ENCODE peak calls at places on chromosomes 13 and 19, in four cellular contexts. One of them, this sample, is unnamed.

GRCh38 chr13:97567510-97568243 is 133.7 kb downstream of the RAP2A start:
- DNase-seq in SK-N-SH: no peak
- DNase-seq in astrocyte: peak
- DNase-seq in uterus: no peak
- DNase-seq in this sample: peak

GRCh38 chr13:36086117-36086516 is 45.1 kb downstream of the DCLK1 start:
- DNase-seq in uterus: no peak
- DNase-seq in astrocyte: no peak
- DNase-seq in SK-N-SH: peak
- DNase-seq in this sample: no peak

GRCh38 chr19:48636859-48637448 is at the start of gene DBP:
- DNase-seq in uterus: no peak
- DNase-seq in astrocyte: no peak
- DNase-seq in SK-N-SH: peak
- DNase-seq in this sample: no peak

GRCh38 chr13:29748097-29748496 is 102.3 kb downstream of the UBL3 start:
- DNase-seq in SK-N-SH: no peak
- DNase-seq in astrocyte: no peak
- DNase-seq in uterus: no peak
- DNase-seq in this sample: no peak

GRCh38 chr19:2455481-2456300 is 1.1 kb downstream of the LMNB2 start:
- DNase-seq in uterus: no peak
- DNase-seq in astrocyte: no peak
- DNase-seq in SK-N-SH: peak
- DNase-seq in this sample: no peak

GRCh38 chr19:13906525-13906904 is 514 bp downstream of the CC2D1A start:
- DNase-seq in uterus: no peak
- DNase-seq in SK-N-SH: peak
- DNase-seq in astrocyte: no peak
- DNase-seq in this sample: no peak

GRCh38 chr19:39238944-39239343 is 5.9 kb downstream of the IFNL3 start:
- DNase-seq in uterus: no peak
- DNase-seq in astrocyte: no peak
- DNase-seq in SK-N-SH: no peak
- DNase-seq in this sample: no peak

GRCh38 chr19:47176627-47177090 is 46.0 kb downstream of the SAE1 start:
- DNase-seq in SK-N-SH: no peak
- DNase-seq in astrocyte: peak
- DNase-seq in uterus: peak
- DNase-seq in this sample: peak

GRCh38 chr13:91085127-91085526 is 262.4 kb upstream of the MIR17HG start:
- DNase-seq in uterus: no peak
- DNase-seq in SK-N-SH: no peak
- DNase-seq in astrocyte: no peak
- DNase-seq in this sample: no peak

GRCh38 chr19:57558525-57558924 is 1.1 kb downstream of the ZNF550 start:
- DNase-seq in astrocyte: no peak
- DNase-seq in uterus: no peak
- DNase-seq in SK-N-SH: peak
- DNase-seq in this sample: peak

GRCh38 chr13:87923713-87924112 is 252.5 kb downstream of the SLITRK5 start:
- DNase-seq in SK-N-SH: no peak
- DNase-seq in astrocyte: no peak
- DNase-seq in uterus: no peak
- DNase-seq in this sample: no peak

GRCh38 chr13:91174886-91175501 is 172.5 kb upstream of the MIR17HG start:
- DNase-seq in SK-N-SH: no peak
- DNase-seq in uterus: no peak
- DNase-seq in astrocyte: no peak
- DNase-seq in this sample: no peak

GRCh38 chr19:48999481-49000325 is 6.0 kb downstream of the RUVBL2 start:
- DNase-seq in SK-N-SH: peak
- DNase-seq in astrocyte: peak
- DNase-seq in uterus: no peak
- DNase-seq in this sample: peak

GRCh38 chr13:33285420-33286124 is at the start of gene STARD13:
- DNase-seq in uterus: peak
- DNase-seq in SK-N-SH: peak
- DNase-seq in astrocyte: peak
- DNase-seq in this sample: peak

GRCh38 chr13:54402495-54402894 is 1373.9 kb downstream of the OLFM4 start:
- DNase-seq in astrocyte: no peak
- DNase-seq in SK-N-SH: no peak
- DNase-seq in uterus: no peak
- DNase-seq in this sample: no peak

GRCh38 chr13:42821437-42821836 is 40.1 kb downstream of the FAM216B start:
- DNase-seq in SK-N-SH: no peak
- DNase-seq in astrocyte: peak
- DNase-seq in uterus: no peak
- DNase-seq in this sample: peak

GRCh38 chr13:44280461-44280860 is 93.2 kb upstream of the SERP2 start:
- DNase-seq in astrocyte: peak
- DNase-seq in uterus: no peak
- DNase-seq in SK-N-SH: no peak
- DNase-seq in this sample: peak

GRCh38 chr19:16018106-16018755 is 58.1 kb upstream of the TPM4 start:
- DNase-seq in uterus: no peak
- DNase-seq in SK-N-SH: peak
- DNase-seq in astrocyte: no peak
- DNase-seq in this sample: no peak

GRCh38 chr13:33208290-33208990 is 77.1 kb downstream of the STARD13 start:
- DNase-seq in SK-N-SH: no peak
- DNase-seq in uterus: no peak
- DNase-seq in astrocyte: no peak
- DNase-seq in this sample: no peak

GRCh38 chr13:20528451-20528850 is 2.8 kb upstream of the CRYL1 start:
- DNase-seq in uterus: no peak
- DNase-seq in SK-N-SH: no peak
- DNase-seq in astrocyte: no peak
- DNase-seq in this sample: no peak

GRCh38 chr19:4472174-4472974 is at the start of gene HDGFL2:
- DNase-seq in uterus: no peak
- DNase-seq in astrocyte: no peak
- DNase-seq in SK-N-SH: no peak
- DNase-seq in this sample: no peak

GRCh38 chr13:39401756-39402155 is 201.2 kb downstream of the LHFPL6 start:
- DNase-seq in uterus: no peak
- DNase-seq in SK-N-SH: no peak
- DNase-seq in astrocyte: peak
- DNase-seq in this sample: no peak

GRCh38 chr19:54523403-54523802 is 20.8 kb downstream of the LAIR2 start:
- DNase-seq in astrocyte: no peak
- DNase-seq in uterus: peak
- DNase-seq in SK-N-SH: no peak
- DNase-seq in this sample: no peak

GRCh38 chr13:39385621-39386231 is 217.3 kb downstream of the LHFPL6 start:
- DNase-seq in astrocyte: peak
- DNase-seq in SK-N-SH: no peak
- DNase-seq in uterus: no peak
- DNase-seq in this sample: no peak

GRCh38 chr13:30504081-30504480 is 38.3 kb upstream of the HMGB1 start:
- DNase-seq in SK-N-SH: no peak
- DNase-seq in astrocyte: peak
- DNase-seq in uterus: no peak
- DNase-seq in this sample: peak

GRCh38 chr19:8306235-8307054 is 1.7 kb downstream of the CD320 start:
- DNase-seq in astrocyte: no peak
- DNase-seq in uterus: peak
- DNase-seq in SK-N-SH: no peak
- DNase-seq in this sample: no peak

GRCh38 chr19:17075860-17076538 is 422 bp downstream of the MYO9B start:
- DNase-seq in SK-N-SH: no peak
- DNase-seq in uterus: peak
- DNase-seq in astrocyte: no peak
- DNase-seq in this sample: peak

GRCh38 chr13:41306271-41307150 is 4.6 kb upstream of the NAA16 start:
- DNase-seq in SK-N-SH: peak
- DNase-seq in uterus: no peak
- DNase-seq in astrocyte: peak
- DNase-seq in this sample: peak

GRCh38 chr19:33473644-33474305 is 47.8 kb downstream of the PEPD start:
- DNase-seq in uterus: no peak
- DNase-seq in astrocyte: peak
- DNase-seq in SK-N-SH: no peak
- DNase-seq in this sample: peak

GRCh38 chr19:1324792-1325567 is 39.3 kb downstream of the EFNA2 start:
- DNase-seq in uterus: peak
- DNase-seq in astrocyte: peak
- DNase-seq in SK-N-SH: peak
- DNase-seq in this sample: peak

GRCh38 chr13:104286566-104287290 is 1220.5 kb upstream of the SLC10A2 start:
- DNase-seq in SK-N-SH: no peak
- DNase-seq in uterus: no peak
- DNase-seq in astrocyte: no peak
- DNase-seq in this sample: no peak

GRCh38 chr19:5147971-5148793 is 179.3 kb downstream of the KDM4B start:
- DNase-seq in astrocyte: no peak
- DNase-seq in uterus: no peak
- DNase-seq in SK-N-SH: no peak
- DNase-seq in this sample: no peak

GRCh38 chr13:89520468-89520867 is 1827.0 kb upstream of the MIR17HG start:
- DNase-seq in SK-N-SH: no peak
- DNase-seq in uterus: no peak
- DNase-seq in astrocyte: no peak
- DNase-seq in this sample: no peak

GRCh38 chr19:46491975-46492682 is 3.5 kb downstream of the PNMA8B start:
- DNase-seq in astrocyte: no peak
- DNase-seq in uterus: no peak
- DNase-seq in SK-N-SH: peak
- DNase-seq in this sample: no peak

GRCh38 chr19:12838182-12838890 is at the start of gene MAST1:
- DNase-seq in uterus: no peak
- DNase-seq in SK-N-SH: peak
- DNase-seq in astrocyte: no peak
- DNase-seq in this sample: peak

GRCh38 chr19:6100284-6100915 is 9.9 kb downstream of the RFX2 start:
- DNase-seq in astrocyte: no peak
- DNase-seq in SK-N-SH: no peak
- DNase-seq in uterus: no peak
- DNase-seq in this sample: no peak

GRCh38 chr19:56103027-56103614 is 18.0 kb downstream of the ZNF787 start:
- DNase-seq in SK-N-SH: no peak
- DNase-seq in astrocyte: no peak
- DNase-seq in uterus: no peak
- DNase-seq in this sample: no peak

GRCh38 chr19:56105090-56105701 is 15.9 kb downstream of the ZNF787 start:
- DNase-seq in astrocyte: peak
- DNase-seq in SK-N-SH: no peak
- DNase-seq in uterus: peak
- DNase-seq in this sample: peak

GRCh38 chr19:56101746-56102535 is 19.2 kb downstream of the ZNF787 start:
- DNase-seq in SK-N-SH: no peak
- DNase-seq in astrocyte: no peak
- DNase-seq in uterus: no peak
- DNase-seq in this sample: no peak

GRCh38 chr19:56106397-56106849 is 14.7 kb downstream of the ZNF787 start:
- DNase-seq in astrocyte: no peak
- DNase-seq in uterus: no peak
- DNase-seq in SK-N-SH: no peak
- DNase-seq in this sample: no peak

DNA sequence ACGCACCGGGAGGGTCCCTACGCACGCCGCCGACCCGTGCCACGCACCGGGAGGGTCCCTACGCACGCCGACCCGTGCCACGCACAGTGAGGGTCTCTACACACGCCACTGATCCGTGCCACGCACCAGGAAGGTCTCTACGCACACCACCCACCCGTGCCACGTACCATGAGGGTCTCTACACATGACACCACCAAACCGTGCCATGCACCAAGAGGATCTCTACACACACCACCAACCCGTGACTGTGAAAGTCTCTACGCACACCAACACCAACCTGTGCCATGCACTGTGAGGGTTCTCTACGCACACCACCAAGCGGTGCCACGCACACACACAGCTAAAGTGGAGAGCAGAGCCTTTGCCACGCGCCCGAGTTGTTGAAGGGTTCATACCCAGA is 16.7 kb downstream of the ZNF787 start:
- DNase-seq in SK-N-SH: no peak
- DNase-seq in uterus: no peak
- DNase-seq in astrocyte: no peak
- DNase-seq in this sample: no peak
- H3K4me3 ChIP-seq in SK-N-SH: no peak
- H3K4me3 ChIP-seq in uterus: no peak
- H3K4me3 ChIP-seq in astrocyte: no peak
- H3K4me3 ChIP-seq in this sample: no peak

GRCh38 chr13:92573467-92574057 is 653.0 kb upstream of the GPC6 start:
- DNase-seq in astrocyte: peak
- DNase-seq in uterus: no peak
- DNase-seq in SK-N-SH: peak
- DNase-seq in this sample: peak
- TF ChIP-seq CTCF in astrocyte: peak
- TF ChIP-seq CTCF in uterus: no peak
- TF ChIP-seq CTCF in SK-N-SH: peak
- TF ChIP-seq CTCF in this sample: peak

GRCh38 chr19:41505105-41505504 is 62.1 kb downstream of the ERICH4 start:
- DNase-seq in SK-N-SH: no peak
- DNase-seq in uterus: no peak
- DNase-seq in astrocyte: no peak
- DNase-seq in this sample: no peak

GRCh38 chr19:41499899-41500298 is 56.9 kb downstream of the ERICH4 start:
- DNase-seq in SK-N-SH: no peak
- DNase-seq in uterus: no peak
- DNase-seq in astrocyte: no peak
- DNase-seq in this sample: no peak

GRCh38 chr19:41495589-41495988 is 52.6 kb downstream of the ERICH4 start:
- DNase-seq in uterus: no peak
- DNase-seq in SK-N-SH: no peak
- DNase-seq in astrocyte: no peak
- DNase-seq in this sample: no peak

GRCh38 chr19:41501854-41502253 is 58.9 kb downstream of the ERICH4 start:
- DNase-seq in uterus: no peak
- DNase-seq in SK-N-SH: no peak
- DNase-seq in astrocyte: no peak
- DNase-seq in this sample: no peak

DNA sequence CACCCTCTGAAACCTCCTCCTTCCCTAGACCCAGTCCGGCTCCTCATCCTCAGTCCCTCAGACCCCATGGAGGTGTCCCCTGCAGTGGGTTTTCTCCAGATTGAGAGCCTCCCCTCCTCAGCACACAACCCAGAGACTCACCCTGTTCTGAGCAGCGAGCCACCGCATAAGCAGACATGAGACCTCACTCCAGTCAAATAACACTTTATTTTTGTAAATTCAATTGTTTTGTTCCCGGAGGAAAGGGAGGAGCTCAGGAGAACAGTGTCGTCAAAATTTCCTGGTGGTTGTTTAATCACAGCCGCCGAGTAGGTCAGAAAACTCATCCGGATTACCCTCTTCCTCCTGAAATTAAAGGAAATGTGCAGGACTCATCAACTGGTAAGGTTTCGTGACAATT is 57.5 kb downstream of the ERICH4 start:
- DNase-seq in uterus: no peak
- DNase-seq in SK-N-SH: no peak
- DNase-seq in astrocyte: no peak
- DNase-seq in this sample: no peak
- H3K4me3 ChIP-seq in uterus: no peak
- H3K4me3 ChIP-seq in SK-N-SH: no peak
- H3K4me3 ChIP-seq in astrocyte: no peak
- H3K4me3 ChIP-seq in this sample: no peak

GRCh38 chr13:69094485-69094884 is 1013.1 kb upstream of the ATXN8OS start:
- DNase-seq in SK-N-SH: no peak
- DNase-seq in astrocyte: no peak
- DNase-seq in uterus: no peak
- DNase-seq in this sample: no peak

GRCh38 chr13:69092615-69093322 is 1014.9 kb upstream of the ATXN8OS start:
- DNase-seq in uterus: no peak
- DNase-seq in astrocyte: no peak
- DNase-seq in SK-N-SH: no peak
- DNase-seq in this sample: no peak
- TF ChIP-seq CTCF in uterus: no peak
- TF ChIP-seq CTCF in astrocyte: no peak
- TF ChIP-seq CTCF in SK-N-SH: no peak
- TF ChIP-seq CTCF in this sample: no peak